ENCODE peak calls at places on chromosomes 4 and X, in ten cellular contexts. U, S, T, W, V, P, G, L, M and Q are unnamed samples. For H3K9me3 and H3K4me1, the result is how much of the 10 kb centered on the place peaks cover.

GRCh38 chr4:37891221-37892159 is 606 bp downstream of the TBC1D1 start:
- DNase-seq in T (no peak), U (no peak), M (peak), L (no peak), G (peak), P (peak), S (peak), V (no peak), W (peak), Q (peak)

GRCh38 chrX:18983711-18984380 is at the start of gene PHKA2:
- DNase-seq in L (no peak), U (peak), P (no peak), T (peak), S (no peak), W (peak), V (no peak), M (no peak), G (peak), Q (no peak)

GRCh38 chrX:154696328-154697045 is 43.1 kb upstream of the CTAG2 start:
- DNase-seq in W (no peak), S (peak), M (peak), T (no peak), G (peak), V (no peak), L (no peak), P (no peak), U (peak), Q (no peak)

GRCh38 chrX:13340182-13340791 is 20.4 kb upstream of the ATXN3L start:
- DNase-seq in V (no peak), P (no peak), T (no peak), S (no peak), U (no peak), G (peak), W (no peak), M (peak), L (no peak), Q (no peak)

GRCh38 chr4:107896158-107896645 is 35.1 kb upstream of the CYP2U1 start:
- DNase-seq in S (peak), P (no peak), U (peak), T (no peak), G (peak), V (peak), W (no peak), L (no peak), M (peak), Q (no peak)

GRCh38 chr4:102723511-102723910 is 37.3 kb downstream of the MANBA start:
- DNase-seq in V (no peak), M (no peak), P (no peak), U (no peak), G (no peak), T (no peak), W (no peak), L (no peak), S (no peak), Q (no peak)

GRCh38 chr4:151407466-151408379 is 1.3 kb upstream of the FHIP1A start:
- DNase-seq in G (peak), T (no peak), S (peak), U (peak), M (no peak), L (no peak), W (peak), V (no peak), P (no peak), Q (peak)

GRCh38 chrX:136065044-136065671 is 79.9 kb downstream of the SLC9A6 start:
- DNase-seq in S (peak), T (no peak), V (no peak), U (peak), W (peak), L (no peak), M (peak), G (no peak), P (no peak), Q (peak)

GRCh38 chr4:138320856-138321255 is 78.7 kb upstream of the SLC7A11 start:
- DNase-seq in L (no peak), M (no peak), V (no peak), P (no peak), S (no peak), U (no peak), W (no peak), G (no peak), T (no peak), Q (no peak)

GRCh38 chr4:99863-100262 is 24.4 kb upstream of the ZNF718 start:
- DNase-seq in M (no peak), G (no peak), U (no peak), S (peak), W (no peak), L (no peak), P (no peak), T (no peak), V (no peak), Q (no peak)

GRCh38 chr4:7132730-7133582 is 59.4 kb upstream of the SORCS2 start:
- DNase-seq in P (no peak), S (peak), L (no peak), W (no peak), G (no peak), U (no peak), V (no peak), M (peak), T (no peak), Q (no peak)

GRCh38 chr4:109801895-109802319 is at the start of gene CFI:
- DNase-seq in T (no peak), W (no peak), L (no peak), P (no peak), M (peak), U (no peak), V (no peak), S (peak), G (peak), Q (no peak)

GRCh38 chrX:11480626-11481025 is 185.1 kb downstream of the ARHGAP6 start:
- DNase-seq in S (no peak), G (no peak), T (peak), V (no peak), W (no peak), P (no peak), M (peak), U (no peak), L (no peak), Q (no peak)

GRCh38 chr4:164508836-164509235 is 245.1 kb upstream of the SMIM31 start:
- DNase-seq in T (no peak), S (peak), G (peak), W (no peak), P (no peak), U (no peak), M (no peak), V (no peak), L (no peak), Q (no peak)

GRCh38 chr4:106583567-106583966 is 215.0 kb upstream of the GIMD1 start:
- DNase-seq in U (peak), T (no peak), G (peak), S (peak), L (no peak), W (no peak), V (no peak), P (no peak), M (peak), Q (no peak)

GRCh38 chrX:40176979-40177430 is 79.2 kb upstream of the BCOR start:
- DNase-seq in T (no peak), M (no peak), W (no peak), S (peak), L (no peak), P (no peak), V (no peak), G (no peak), U (no peak), Q (no peak)

GRCh38 chrX:84729809-84730208 is 227.6 kb upstream of the HDX start:
- DNase-seq in V (peak), G (peak), L (no peak), M (peak), P (no peak), T (peak), W (peak), U (peak), S (peak), Q (no peak)

GRCh38 chr4:131370846-131371245 is 1778.2 kb upstream of the PCDH10 start:
- DNase-seq in S (no peak), M (no peak), P (no peak), U (peak), G (no peak), T (no peak), W (no peak), V (no peak), L (no peak), Q (no peak)

GRCh38 chr4:42965326-42965725 is 72.8 kb downstream of the GRXCR1 start:
- DNase-seq in S (no peak), W (no peak), V (no peak), P (no peak), T (no peak), U (peak), M (no peak), G (no peak), L (no peak), Q (no peak)

GRCh38 chr4:145299380-145300076 is 119.1 kb upstream of the OTUD4 start:
- DNase-seq in W (no peak), T (no peak), G (peak), V (no peak), P (peak), M (peak), L (peak), S (peak), U (peak), Q (peak)

GRCh38 chr4:52877006-52877405 is 14.9 kb downstream of the RASL11B start:
- DNase-seq in M (no peak), P (no peak), U (no peak), W (no peak), V (no peak), L (no peak), G (no peak), S (no peak), T (no peak), Q (no peak)

GRCh38 chrX:154648931-154649863 is 4.2 kb downstream of the CTAG2 start:
- DNase-seq in P (no peak), G (no peak), S (no peak), V (no peak), U (no peak), T (no peak), L (no peak), M (no peak), W (no peak), Q (no peak)

GRCh38 chrX:123424546-123424945 is 240.5 kb downstream of the GRIA3 start:
- DNase-seq in V (peak), P (no peak), M (peak), W (no peak), L (no peak), U (peak), T (no peak), S (peak), G (peak), Q (no peak)

GRCh38 chrX:50903387-50904027 is 7.0 kb upstream of the BMP15 start:
- DNase-seq in P (no peak), W (no peak), V (no peak), M (peak), U (peak), G (peak), T (peak), S (peak), L (no peak), Q (peak)

GRCh38 chrX:40278340-40279090 is 180.8 kb upstream of the BCOR start:
- DNase-seq in G (no peak), T (no peak), S (peak), W (no peak), U (no peak), L (no peak), M (no peak), V (no peak), P (peak), Q (peak)

GRCh38 chrX:136272325-136272724 is 21.1 kb upstream of the MAP7D3 start:
- DNase-seq in S (no peak), T (no peak), P (no peak), U (no peak), M (no peak), W (no peak), V (no peak), G (no peak), L (no peak), Q (no peak)

GRCh38 chr4:169968999-169969398 is 57.2 kb downstream of the MFAP3L start:
- DNase-seq in V (no peak), L (no peak), S (peak), M (peak), G (peak), W (no peak), T (no peak), U (no peak), P (no peak), Q (no peak)

GRCh38 chr4:508675-509373 is 9.8 kb downstream of the PIGG start:
- DNase-seq in M (no peak), P (no peak), L (no peak), W (no peak), G (no peak), T (no peak), V (no peak), S (no peak), U (no peak), Q (no peak)

GRCh38 chrX:57595381-57595811 is 3.6 kb downstream of the ZXDB start:
- DNase-seq in W (no peak), T (no peak), G (peak), M (peak), V (no peak), U (peak), S (peak), L (no peak), P (no peak), Q (no peak)

GRCh38 chr4:5958199-5958735 is 60.0 kb downstream of the C4orf50 start:
- DNase-seq in S (no peak), T (no peak), W (no peak), V (no peak), L (no peak), M (no peak), G (no peak), P (no peak), U (no peak), Q (no peak)

GRCh38 chr4:95877636-95878035 is 37.7 kb downstream of the PDHA2 start:
- DNase-seq in T (no peak), S (no peak), W (no peak), G (peak), V (no peak), M (no peak), L (no peak), P (no peak), U (no peak), Q (no peak)

GRCh38 chr4:159382875-159383568 is 280.1 kb downstream of the RAPGEF2 start:
- DNase-seq in V (no peak), G (no peak), L (no peak), M (no peak), S (no peak), U (no peak), P (no peak), W (no peak), T (no peak), Q (no peak)

GRCh38 chr4:144716778-144717177 is 70.8 kb downstream of the HHIP start:
- DNase-seq in T (no peak), S (peak), V (no peak), P (no peak), G (peak), L (no peak), W (no peak), M (peak), U (peak), Q (no peak)

GRCh38 chr4:40908297-40908696 is 158.5 kb downstream of the NSUN7 start:
- DNase-seq in V (no peak), U (peak), G (no peak), W (no peak), S (no peak), P (no peak), L (no peak), T (no peak), M (no peak), Q (no peak)

GRCh38 chrX:69319376-69319775 is 154.1 kb upstream of the PJA1 start:
- DNase-seq in T (no peak), S (no peak), U (no peak), V (no peak), W (no peak), M (no peak), P (no peak), G (peak), L (no peak), Q (no peak)

GRCh38 chrX:14712096-14712495 is 160.8 kb downstream of the FANCB start:
- DNase-seq in M (no peak), L (no peak), P (no peak), S (no peak), U (peak), W (no peak), V (no peak), T (no peak), G (no peak), Q (no peak)

GRCh38 chr4:88138561-88138960 is 19.9 kb downstream of the ABCG2 start:
- DNase-seq in G (peak), P (no peak), W (no peak), T (no peak), M (peak), S (peak), V (no peak), L (no peak), U (peak), Q (no peak)

GRCh38 chrX:20829665-20830481 is 544.3 kb upstream of the CNKSR2 start:
- DNase-seq in U (peak), M (no peak), L (no peak), G (peak), V (no peak), T (no peak), W (no peak), S (peak), P (no peak), Q (no peak)

GRCh38 chr4:183213996-183214395 is 106.1 kb downstream of the CLDN22 start:
- DNase-seq in S (no peak), M (no peak), U (no peak), G (no peak), P (no peak), L (no peak), T (no peak), V (no peak), W (no peak), Q (no peak)

GRCh38 chr4:136283973-136284372 is 1248.3 kb downstream of the PCDH18 start:
- DNase-seq in U (no peak), P (no peak), G (no peak), M (no peak), S (no peak), W (no peak), V (no peak), L (no peak), T (no peak), Q (no peak)

GRCh38 chr4:136281889-136282288 is 1250.4 kb downstream of the PCDH18 start:
- DNase-seq in M (no peak), V (no peak), W (no peak), G (no peak), T (no peak), S (no peak), U (no peak), P (no peak), L (no peak), Q (no peak)

GRCh38 chr4:136277741-136278140 is 1254.6 kb downstream of the PCDH18 start:
- DNase-seq in L (no peak), W (no peak), G (no peak), P (no peak), T (no peak), S (peak), V (no peak), U (no peak), M (no peak), Q (no peak)

DNA sequence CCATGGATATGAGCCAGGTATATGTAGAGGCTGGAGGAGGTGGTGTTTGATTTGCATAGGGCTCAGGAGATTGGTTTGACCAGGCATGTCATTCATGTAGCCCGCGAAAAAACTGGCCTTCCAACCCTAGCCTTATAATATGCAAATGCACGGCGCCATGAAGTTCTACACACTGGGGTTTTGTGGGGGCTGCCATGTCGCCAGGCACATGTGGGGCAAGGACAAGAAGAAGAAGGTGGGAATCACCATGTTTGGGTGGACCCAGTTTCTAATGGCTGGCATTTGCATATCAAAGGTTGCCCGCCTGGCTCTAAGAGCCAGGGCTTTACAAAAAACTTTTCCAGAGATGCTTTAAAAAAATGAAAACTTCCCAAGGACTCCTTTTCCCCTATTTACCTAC is 1251.0 kb downstream of the PCDH18 start:
- DNase-seq in V (no peak), P (no peak), L (no peak), G (no peak), U (no peak), W (no peak), S (no peak), T (no peak), M (no peak), Q (no peak)
- H3K9me3 ChIP-seq in V (under half), P (under half), L (under half), G (under half), U (under half), W (under half), S (under half), T (under half), M (under half), Q (under half)

GRCh38 chrX:64379924-64380323 is 15.3 kb downstream of the MTMR8 start:
- DNase-seq in L (no peak), G (no peak), S (no peak), M (no peak), W (no peak), T (no peak), P (no peak), V (no peak), U (no peak), Q (no peak)
- H3K27ac ChIP-seq in L (no peak), G (no peak), S (no peak), M (no peak), W (no peak), T (no peak), P (no peak), V (no peak), U (no peak), Q (no peak)

GRCh38 chrX:106392346-106392745 is 219.4 kb upstream of the RADX start:
- DNase-seq in V (no peak), P (no peak), M (no peak), G (no peak), L (no peak), U (no peak), W (no peak), T (no peak), S (no peak), Q (no peak)

GRCh38 chrX:106401965-106402559 is 209.7 kb upstream of the RADX start:
- DNase-seq in S (no peak), W (no peak), T (no peak), L (no peak), P (no peak), G (no peak), M (no peak), V (no peak), U (no peak), Q (no peak)

DNA sequence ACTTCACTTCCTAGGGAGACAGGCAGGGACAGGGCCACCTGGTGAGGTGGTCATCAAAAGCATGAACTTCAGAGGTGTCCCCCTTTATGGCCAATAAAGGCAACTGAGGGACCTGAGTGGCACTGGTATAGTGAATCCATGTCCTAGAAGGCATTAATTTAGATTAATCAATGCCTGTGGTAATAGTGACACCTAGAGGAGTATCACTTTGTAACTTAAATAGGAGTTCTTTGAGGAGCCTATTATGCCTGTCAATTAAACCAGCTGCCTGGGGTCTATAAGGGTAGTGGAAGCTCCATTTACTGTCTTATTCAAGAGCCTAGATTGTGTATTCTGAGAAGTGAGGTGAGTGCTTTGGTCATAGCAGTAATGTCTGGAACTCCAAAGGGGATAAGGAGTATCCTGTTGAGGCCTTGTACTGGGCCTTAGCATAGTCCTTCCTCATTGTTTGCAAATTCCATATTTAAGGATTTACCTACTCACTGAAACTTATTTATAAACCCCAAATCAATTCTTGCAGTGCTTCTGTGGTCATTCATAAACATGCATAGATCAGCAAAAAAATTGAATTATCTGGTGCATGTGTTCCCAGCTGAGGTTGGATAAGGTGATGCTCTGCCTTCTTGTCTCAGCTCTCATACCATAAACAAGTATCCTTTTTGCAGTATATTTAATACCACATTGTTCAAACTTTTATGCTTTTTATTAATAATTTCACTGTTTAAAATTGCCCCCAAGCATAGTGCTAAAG is 213.8 kb upstream of the RADX start:
- DNase-seq in L (no peak), P (no peak), S (no peak), V (no peak), W (no peak), U (peak), G (peak), T (no peak), M (no peak), Q (no peak)
- H3K4me1 ChIP-seq in L (under half), P (under half), S (under half), V (under half), W (under half), U (under half), G (under half), T (under half), M (under half), Q (under half)

DNA sequence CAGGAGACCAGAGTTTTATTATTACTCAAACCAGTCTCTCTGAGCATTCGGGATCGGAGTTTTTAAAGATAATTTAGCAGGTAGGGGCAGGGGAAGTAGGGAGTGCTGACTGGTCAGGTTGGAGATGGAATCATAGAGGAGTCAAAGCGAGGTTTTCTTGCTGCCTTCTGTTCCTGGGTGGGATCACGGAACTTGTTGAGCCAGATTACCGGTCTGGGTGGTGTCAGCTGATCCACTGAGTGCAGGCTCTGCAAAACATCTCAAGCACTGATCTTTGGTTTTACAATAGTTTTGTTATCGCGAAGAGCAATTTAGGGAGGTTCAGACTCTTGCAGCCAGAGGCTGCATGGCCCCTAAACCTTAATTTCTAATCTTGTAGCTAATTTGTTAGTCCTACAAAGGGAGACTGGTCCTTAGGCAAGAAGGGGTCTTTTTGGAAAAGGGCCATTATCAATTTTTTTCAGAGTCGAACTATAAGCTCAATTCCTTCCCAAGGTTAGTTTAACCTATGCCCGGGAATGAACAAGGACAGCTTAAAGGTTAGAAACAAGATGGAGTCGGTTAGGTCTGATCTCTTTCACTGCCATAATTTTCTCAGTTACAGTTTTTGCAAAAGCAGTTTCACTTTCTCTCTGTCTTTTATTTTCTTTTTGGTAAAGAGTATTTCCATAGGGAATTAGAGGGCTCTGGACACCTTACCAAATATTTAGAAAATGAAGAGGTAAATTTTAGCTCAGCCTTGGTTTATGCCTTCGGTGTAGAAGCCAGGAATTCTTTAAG is 63.9 kb downstream of the TRIM2 start:
- DNase-seq in L (no peak), W (no peak), V (no peak), S (no peak), U (no peak), G (no peak), T (no peak), M (no peak), P (no peak), Q (no peak)
- H3K9me3 ChIP-seq in L (under half), W (under half), V (under half), S (under half), U (under half), G (under half), T (under half), M (under half), P (under half), Q (under half)